ENCODE peak calls at places on chromosomes 11 and 22, in seven cellular contexts. R, G, V, A, U, C and N are unnamed samples.

GRCh38 chr22:39209756-39210155 is 35.0 kb downstream of the PDGFB start:
- DNase-seq in R (no peak), G (no peak), V (no peak), A (peak; percentile 73), U (no peak), C (no peak), N (no peak)

GRCh38 chr11:1931326-1931725 is 11.8 kb downstream of the TNNT3 start:
- DNase-seq in R (no peak), G (no peak), V (peak; percentile 70), A (peak; percentile 76), U (peak; percentile 55), C (peak; percentile 22), N (peak; percentile 14)

GRCh38 chr11:64893194-64894069 is 15.0 kb upstream of the EHD1 start:
- DNase-seq in R (no peak), G (no peak), V (no peak), A (no peak), U (no peak), C (no peak), N (no peak)

GRCh38 chr11:120462825-120463224 is 48.7 kb upstream of the GRIK4 start:
- DNase-seq in R (no peak), G (no peak), V (no peak), A (no peak), U (peak; percentile 65), C (peak; percentile 33), N (peak; percentile 26)

GRCh38 chr11:201936-202335 is 5.3 kb downstream of the BET1L start:
- DNase-seq in R (no peak), G (no peak), V (no peak), A (no peak), U (no peak), C (no peak), N (no peak)

GRCh38 chr22:29245626-29246385 is 22.0 kb downstream of the RHBDD3 start:
- DNase-seq in R (peak; percentile 79), G (peak; percentile 78), V (peak; percentile 63), A (peak; percentile 88), U (peak; percentile 70), C (peak; percentile 65), N (peak; percentile 79)

GRCh38 chr11:10550503-10550902 is 9.5 kb upstream of the RNF141 start:
- DNase-seq in R (no peak), G (no peak), V (no peak), A (no peak), U (peak; percentile 65), C (peak; percentile 67), N (peak; percentile 82)

GRCh38 chr11:124875401-124875800 is 10.2 kb downstream of the ROBO3 start:
- DNase-seq in R (no peak), G (no peak), V (no peak), A (no peak), U (no peak), C (no peak), N (no peak)

GRCh38 chr11:12540913-12541587 is 133.2 kb upstream of the TEAD1 start:
- DNase-seq in R (no peak), G (no peak), V (peak; percentile 57), A (no peak), U (peak; percentile 75), C (peak; percentile 72), N (peak; percentile 93)

GRCh38 chr22:46450931-46451660 is 86.3 kb downstream of the CELSR1 start:
- DNase-seq in R (no peak), G (no peak), V (no peak), A (no peak), U (no peak), C (no peak), N (no peak)

GRCh38 chr11:8527939-8528338 is 66.1 kb downstream of the STK33 start:
- DNase-seq in R (no peak), G (no peak), V (no peak), A (no peak), U (no peak), C (no peak), N (no peak)

GRCh38 chr22:48700566-48701295 is 1126.9 kb downstream of the BRD1 start:
- DNase-seq in R (no peak), G (peak; percentile 45), V (no peak), A (no peak), U (no peak), C (no peak), N (no peak)

GRCh38 chr22:48697694-48698276 is 1129.9 kb downstream of the BRD1 start:
- DNase-seq in R (no peak), G (no peak), V (peak; percentile 0), A (no peak), U (no peak), C (no peak), N (no peak)

GRCh38 chr22:48700180-48700565 is 1127.5 kb downstream of the BRD1 start:
- DNase-seq in R (no peak), G (no peak), V (no peak), A (no peak), U (no peak), C (no peak), N (no peak)

GRCh38 chr22:48698618-48699017 is 1129.1 kb downstream of the BRD1 start:
- DNase-seq in R (no peak), G (no peak), V (no peak), A (no peak), U (no peak), C (no peak), N (no peak)

DNA sequence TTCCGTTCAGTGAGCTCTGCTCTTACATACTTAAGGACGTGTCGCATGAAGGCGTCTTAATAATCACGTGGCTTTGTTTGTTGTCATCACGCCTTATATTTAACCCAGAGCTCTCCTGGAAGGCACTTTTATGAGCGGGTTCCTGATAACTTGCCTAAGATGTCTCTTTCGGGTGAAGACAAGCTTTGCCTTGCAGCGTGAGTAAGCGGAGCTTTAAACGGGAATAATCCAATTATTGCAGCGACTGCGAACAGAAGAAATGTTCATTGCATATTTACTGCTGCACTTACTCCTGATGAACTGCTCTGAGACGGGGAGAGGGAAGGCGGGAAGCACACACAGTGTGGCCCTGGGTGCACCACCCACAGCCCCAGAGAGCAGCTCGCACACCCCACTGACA is 1128.1 kb downstream of the BRD1 start:
- DNase-seq in R (no peak), G (no peak), V (no peak), A (no peak), U (no peak), C (no peak), N (no peak)
- H3K4me3 ChIP-seq in R (no peak overlapping the region), G (no peak overlapping the region), V (no peak overlapping the region), A (no peak overlapping the region), U (no peak overlapping the region), C (no peak overlapping the region), N (no peak overlapping the region)

GRCh38 chr11:118212131-118212725 is 12.6 kb downstream of the JAML start:
- DNase-seq in R (no peak), G (no peak), V (no peak), A (no peak), U (no peak), C (no peak), N (no peak)
- H3K4me3 ChIP-seq in R (no peak overlapping the region), G (no peak overlapping the region), V (no peak overlapping the region), A (no peak overlapping the region), U (no peak overlapping the region), C (no peak overlapping the region), N (no peak overlapping the region)

GRCh38 chr11:61696602-61697001 is 16.4 kb downstream of the DAGLA start:
- DNase-seq in R (no peak), G (no peak), V (no peak), A (no peak), U (no peak), C (no peak), N (no peak)

GRCh38 chr11:61693897-61694840 is 14.0 kb downstream of the DAGLA start:
- DNase-seq in R (no peak), G (no peak), V (no peak), A (no peak), U (peak; percentile 11), C (no peak), N (no peak)

GRCh38 chr11:61697093-61697492 is 16.9 kb downstream of the DAGLA start:
- DNase-seq in R (no peak), G (no peak), V (no peak), A (no peak), U (no peak), C (no peak), N (no peak)

GRCh38 chr11:61694971-61695706 is 14.9 kb downstream of the DAGLA start:
- DNase-seq in R (no peak), G (no peak), V (peak; percentile 75), A (no peak), U (no peak), C (no peak), N (peak; percentile 30)

DNA sequence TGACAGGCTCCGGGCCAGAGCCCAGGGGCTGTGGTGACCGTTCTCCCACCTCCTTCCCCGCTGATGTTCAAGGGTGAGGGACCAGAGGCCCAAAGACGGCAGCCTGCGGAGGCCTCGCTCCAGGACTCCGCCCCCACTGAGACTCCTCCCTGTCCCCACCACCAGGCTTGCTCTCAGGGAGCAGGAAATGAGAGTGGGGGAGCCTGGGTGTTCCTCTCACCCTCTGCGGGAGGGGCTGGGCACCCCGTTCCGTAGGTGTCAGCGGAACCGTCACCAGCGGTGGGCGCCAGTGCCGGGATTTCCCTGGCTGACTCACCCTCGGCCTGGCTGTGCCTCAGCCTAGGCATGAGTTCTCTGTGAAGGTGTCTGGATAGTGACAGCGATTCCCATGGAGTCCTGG is 15.7 kb downstream of the DAGLA start:
- DNase-seq in R (peak; percentile 57), G (peak; percentile 78), V (peak; percentile 86), A (peak; percentile 92), U (peak; percentile 41), C (peak; percentile 70), N (peak; percentile 78)
- H3K4me3 ChIP-seq in R (no peak overlapping the region), G (no peak overlapping the region), V (peak overlapping the region; percentile 39), A (no peak overlapping the region), U (no peak overlapping the region), C (no peak overlapping the region), N (no peak overlapping the region)

GRCh38 chr11:19812096-19812495 is 99.5 kb downstream of the NAV2 start:
- DNase-seq in R (no peak), G (no peak), V (no peak), A (no peak), U (no peak), C (no peak), N (no peak)

GRCh38 chr11:19814421-19814820 is 101.8 kb downstream of the NAV2 start:
- DNase-seq in R (no peak), G (no peak), V (no peak), A (no peak), U (no peak), C (no peak), N (no peak)

GRCh38 chr11:19812710-19813109 is 100.1 kb downstream of the NAV2 start:
- DNase-seq in R (no peak), G (no peak), V (no peak), A (no peak), U (peak; percentile 26), C (no peak), N (no peak)

GRCh38 chr11:19811391-19811790 is 98.8 kb downstream of the NAV2 start:
- DNase-seq in R (no peak), G (no peak), V (no peak), A (no peak), U (no peak), C (no peak), N (no peak)

DNA sequence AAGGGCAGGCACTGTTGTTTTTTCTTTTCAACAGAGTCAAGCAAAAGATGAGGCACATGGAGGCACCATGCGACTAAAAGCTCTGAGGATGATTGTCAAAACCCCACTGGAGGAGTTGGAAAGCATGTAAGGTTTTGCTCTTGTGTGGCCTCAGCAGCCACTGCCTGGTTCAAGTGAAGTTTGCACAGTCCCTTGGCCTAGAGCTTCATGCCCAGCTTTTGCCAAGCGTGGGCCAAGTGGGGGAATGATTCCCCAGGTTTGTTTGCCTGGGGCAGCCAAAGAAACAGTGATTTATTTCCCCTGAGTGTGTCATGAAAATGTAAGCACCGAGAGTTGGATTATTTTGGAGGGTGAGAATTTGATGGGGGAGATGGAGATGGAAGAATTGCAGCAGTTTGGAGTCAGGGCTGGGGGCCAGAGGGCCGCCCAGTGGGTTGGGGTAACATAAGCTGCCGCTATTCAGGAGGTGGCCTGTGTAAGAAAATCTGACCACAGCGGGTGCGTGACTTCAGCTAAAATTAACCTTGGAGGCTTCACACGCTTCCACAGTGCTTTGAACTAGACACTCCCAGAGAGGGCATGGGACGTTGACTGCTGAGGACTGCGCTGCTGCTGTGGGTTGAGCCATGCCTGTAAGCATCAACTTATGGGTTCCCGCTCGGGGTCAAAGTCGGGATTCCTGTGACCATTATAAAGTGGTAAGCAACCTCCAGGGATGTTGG is 100.7 kb downstream of the NAV2 start:
- DNase-seq in R (no peak), G (no peak), V (no peak), A (no peak), U (no peak), C (no peak), N (no peak)
- H3K4me3 ChIP-seq in R (no peak overlapping the region), G (no peak overlapping the region), V (peak overlapping the region; percentile 39), A (no peak overlapping the region), U (no peak overlapping the region), C (no peak overlapping the region), N (no peak overlapping the region)